ENCODE peak calls at places on chromosomes 1 and 21, in seven cellular contexts. F is BE2C; C is CD8-positive, alpha-beta memory T cell; V is tibial artery; P is thoracic aorta; I is adrenal gland; L is DND-41. S is an unnamed sample.

GRCh38 chr1:89723863-89724262 is 90.9 kb downstream of the LRRC8C start:
- DNase-seq in F (no peak), C (no peak), V (peak; percentile 29), P (peak; percentile 4), I (peak; percentile 19), L (no peak), S (peak; percentile 59)

GRCh38 chr1:241325441-241325840 is 31.6 kb downstream of the RGS7 start:
- DNase-seq in F (no peak), C (no peak), V (no peak), P (no peak), I (no peak), L (no peak), S (no peak)

GRCh38 chr1:2044510-2045319 is 5.5 kb upstream of the PRKCZ start:
- DNase-seq in F (peak; percentile 83), C (peak; percentile 79), V (peak; percentile 50), P (no peak), I (peak; percentile 68), L (peak; percentile 65), S (peak; percentile 72)

GRCh38 chr21:45592208-45592619 is 50.0 kb upstream of the SLC19A1 start:
- DNase-seq in F (no peak), C (peak; percentile 33), V (no peak), P (no peak), I (no peak), L (peak; percentile 49), S (no peak)

GRCh38 chr1:101474039-101474665 is 237.3 kb downstream of the S1PR1 start:
- DNase-seq in F (peak; percentile 39), C (no peak), V (no peak), P (no peak), I (no peak), L (peak; percentile 52), S (no peak)

GRCh38 chr1:62875676-62876075 is 91.7 kb downstream of the ATG4C start:
- DNase-seq in F (no peak), C (no peak), V (no peak), P (no peak), I (no peak), L (no peak), S (no peak)

GRCh38 chr1:80919426-80919825 is 881.3 kb upstream of the ADGRL2 start:
- DNase-seq in F (no peak), C (no peak), V (no peak), P (no peak), I (no peak), L (no peak), S (no peak)

GRCh38 chr1:30085814-30086770 is 637.3 kb downstream of the MATN1 start:
- DNase-seq in F (peak; percentile 67), C (peak; percentile 10), V (peak; percentile 47), P (peak; percentile 37), I (peak; percentile 39), L (peak; percentile 10), S (peak; percentile 55)

GRCh38 chr1:179295356-179295755 is 1.8 kb downstream of the SOAT1 start:
- DNase-seq in F (no peak), C (no peak), V (no peak), P (no peak), I (no peak), L (no peak), S (no peak)

GRCh38 chr1:180301135-180301737 is 71.2 kb downstream of the LHX4 start:
- DNase-seq in F (no peak), C (no peak), V (no peak), P (no peak), I (no peak), L (no peak), S (no peak)

GRCh38 chr1:198359024-198359653 is 181.3 kb downstream of the ATP6V1G3 start:
- DNase-seq in F (no peak), C (no peak), V (no peak), P (no peak), I (no peak), L (no peak), S (no peak)

GRCh38 chr1:70874826-70875225 is 172.8 kb downstream of the PTGER3 start:
- DNase-seq in F (no peak), C (no peak), V (no peak), P (no peak), I (no peak), L (no peak), S (no peak)

GRCh38 chr1:59044535-59045121 is 252.3 kb upstream of the FGGY start:
- DNase-seq in F (no peak), C (no peak), V (no peak), P (no peak), I (no peak), L (no peak), S (no peak)

GRCh38 chr1:204803607-204804006 is 67.1 kb upstream of the NFASC start:
- DNase-seq in F (no peak), C (no peak), V (no peak), P (no peak), I (no peak), L (no peak), S (no peak)

DNA sequence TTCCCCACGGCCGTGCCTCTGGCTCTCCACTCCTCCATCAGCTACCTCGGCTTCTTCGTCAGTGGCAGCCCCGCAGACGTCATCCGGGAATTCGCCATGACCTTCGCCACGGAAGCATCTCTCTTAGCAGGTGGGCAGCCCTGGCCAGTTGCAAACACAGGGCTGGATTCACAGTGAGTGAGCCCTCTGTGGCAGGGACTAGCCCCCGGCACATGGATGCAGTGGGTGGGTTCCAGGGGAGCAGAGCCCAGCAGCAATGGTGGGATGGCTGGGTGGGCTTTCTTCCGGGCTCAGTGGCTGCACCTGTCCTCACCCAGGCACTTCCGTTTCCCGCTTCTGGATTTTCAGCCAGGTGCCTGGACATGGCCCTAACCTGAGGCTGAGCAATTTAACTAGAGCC is 9.4 kb downstream of the UBASH3A start:
- DNase-seq in F (no peak), C (no peak), V (no peak), P (no peak), I (no peak), L (no peak), S (no peak)
- H3K4me1 ChIP-seq in F (no peaks in the 10 kb centered on the region), C (peaks cover 97% of the 10 kb centered on the region), V (no peaks in the 10 kb centered on the region), P (no peaks in the 10 kb centered on the region), I (no peaks in the 10 kb centered on the region), L (peaks cover 20% of the 10 kb centered on the region), S (no peaks in the 10 kb centered on the region)

GRCh38 chr1:170666661-170667060 is 2.7 kb downstream of the PRRX1 start:
- DNase-seq in F (no peak), C (no peak), V (no peak), P (no peak), I (no peak), L (no peak), S (no peak)
- H3K4me1 ChIP-seq in F (no peaks in the 10 kb centered on the region), C (no peaks in the 10 kb centered on the region), V (no peaks in the 10 kb centered on the region), P (peaks cover 7% of the 10 kb centered on the region), I (no peaks in the 10 kb centered on the region), L (no peaks in the 10 kb centered on the region), S (peaks cover 51% of the 10 kb centered on the region)

GRCh38 chr1:169119405-169119804 is 12.9 kb downstream of the ATP1B1 start:
- DNase-seq in F (no peak), C (no peak), V (no peak), P (no peak), I (no peak), L (no peak), S (no peak)
- H3K4me1 ChIP-seq in F (peaks cover 25% of the 10 kb centered on the region), C (no peaks in the 10 kb centered on the region), V (no peaks in the 10 kb centered on the region), P (no peaks in the 10 kb centered on the region), I (peaks cover 14% of the 10 kb centered on the region), L (no peaks in the 10 kb centered on the region), S (peaks cover 91% of the 10 kb centered on the region)

GRCh38 chr1:21295545-21295944 is 5.3 kb upstream of the ECE1 start:
- DNase-seq in F (no peak), C (no peak), V (no peak), P (no peak), I (no peak), L (no peak), S (no peak)
- H3K4me1 ChIP-seq in F (no peaks in the 10 kb centered on the region), C (peaks cover 91% of the 10 kb centered on the region), V (no peaks in the 10 kb centered on the region), P (peaks cover 12% of the 10 kb centered on the region), I (peaks cover 22% of the 10 kb centered on the region), L (peaks cover 15% of the 10 kb centered on the region), S (peaks cover 73% of the 10 kb centered on the region)

GRCh38 chr1:40706626-40707025 is 15.1 kb downstream of the NFYC start:
- DNase-seq in F (no peak), C (no peak), V (no peak), P (no peak), I (no peak), L (no peak), S (no peak)
- H3K4me1 ChIP-seq in F (no peaks in the 10 kb centered on the region), C (peaks cover 38% of the 10 kb centered on the region), V (no peaks in the 10 kb centered on the region), P (peaks cover 28% of the 10 kb centered on the region), I (peaks cover 37% of the 10 kb centered on the region), L (peaks cover 27% of the 10 kb centered on the region), S (peaks cover 75% of the 10 kb centered on the region)

GRCh38 chr1:68210829-68211228 is 21.5 kb downstream of the WLS start:
- DNase-seq in F (no peak), C (no peak), V (no peak), P (no peak), I (no peak), L (no peak), S (no peak)

GRCh38 chr1:68204965-68205630 is 27.2 kb downstream of the WLS start:
- DNase-seq in F (no peak), C (no peak), V (no peak), P (no peak), I (peak; percentile 76), L (no peak), S (no peak)

GRCh38 chr1:68205794-68206358 is 26.4 kb downstream of the WLS start:
- DNase-seq in F (no peak), C (no peak), V (no peak), P (no peak), I (no peak), L (no peak), S (no peak)

GRCh38 chr1:68210027-68210426 is 22.3 kb downstream of the WLS start:
- DNase-seq in F (no peak), C (no peak), V (no peak), P (no peak), I (no peak), L (no peak), S (no peak)

DNA sequence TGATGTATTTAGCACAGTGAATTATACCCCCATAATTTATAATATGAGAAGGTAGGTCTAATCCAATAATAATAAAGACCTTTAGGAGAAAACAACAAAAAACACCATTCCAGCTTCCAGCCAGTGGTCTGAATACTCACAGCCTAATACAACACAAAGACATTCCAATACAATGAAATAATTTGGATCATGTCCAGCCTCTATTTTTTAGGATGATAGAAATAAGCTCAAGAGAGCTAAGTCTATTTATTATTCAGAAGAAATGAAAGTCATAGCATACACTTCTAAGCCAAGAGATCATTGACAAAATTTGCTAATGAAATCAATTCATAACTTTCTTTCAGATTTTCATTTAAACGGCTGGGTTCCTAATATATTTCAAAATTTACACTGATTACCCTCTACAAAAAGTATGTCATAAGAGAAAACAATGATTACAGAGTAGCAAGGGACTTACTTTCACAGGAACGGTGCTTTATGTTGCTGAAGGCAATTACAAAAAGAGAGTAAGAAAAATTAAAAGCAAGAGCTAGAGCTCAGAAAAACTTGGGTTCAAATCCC is 25.1 kb downstream of the WLS start:
- DNase-seq in F (no peak), C (no peak), V (no peak), P (no peak), I (no peak), L (no peak), S (no peak)
- H3K4me1 ChIP-seq in F (no peaks in the 10 kb centered on the region), C (no peaks in the 10 kb centered on the region), V (no peaks in the 10 kb centered on the region), P (peaks cover 5% of the 10 kb centered on the region), I (peaks cover 4% of the 10 kb centered on the region), L (no peaks in the 10 kb centered on the region), S (peaks cover 79% of the 10 kb centered on the region)